ENCODE peak calls at places on chromosomes 1 and 21, in seven cellular contexts. One of them, this sample, is unnamed.

GRCh38 chr1:54312874-54313316 is 93.3 kb downstream of the SSBP3 start:
- DNase-seq in lower lobe of right lung: no peak
- DNase-seq in CD8-positive, alpha-beta T cell: no peak
- DNase-seq in CD4-positive, CD25-positive, alpha-beta regulatory T cell: peak; percentile 19
- DNase-seq in upper lobe of right lung: no peak
- DNase-seq in body of pancreas: no peak
- DNase-seq in lung: peak; percentile 47
- DNase-seq in this sample: no peak

GRCh38 chr1:100708476-100709062 is 11.0 kb upstream of the VCAM1 start:
- DNase-seq in CD4-positive, CD25-positive, alpha-beta regulatory T cell: no peak
- DNase-seq in body of pancreas: no peak
- DNase-seq in CD8-positive, alpha-beta T cell: no peak
- DNase-seq in lung: no peak
- DNase-seq in lower lobe of right lung: no peak
- DNase-seq in upper lobe of right lung: no peak
- DNase-seq in this sample: no peak

GRCh38 chr1:207789792-207790787 is 38.2 kb downstream of the CD46 start:
- DNase-seq in upper lobe of right lung: no peak
- DNase-seq in CD4-positive, CD25-positive, alpha-beta regulatory T cell: no peak
- DNase-seq in body of pancreas: no peak
- DNase-seq in CD8-positive, alpha-beta T cell: no peak
- DNase-seq in lung: no peak
- DNase-seq in lower lobe of right lung: no peak
- DNase-seq in this sample: no peak

GRCh38 chr21:38507374-38507942 is 9.2 kb upstream of the ERG start:
- DNase-seq in CD4-positive, CD25-positive, alpha-beta regulatory T cell: no peak
- DNase-seq in lower lobe of right lung: no peak
- DNase-seq in CD8-positive, alpha-beta T cell: no peak
- DNase-seq in upper lobe of right lung: no peak
- DNase-seq in body of pancreas: no peak
- DNase-seq in lung: no peak
- DNase-seq in this sample: no peak

GRCh38 chr21:29920938-29921337 is 18.9 kb downstream of the GRIK1 start:
- DNase-seq in CD8-positive, alpha-beta T cell: no peak
- DNase-seq in CD4-positive, CD25-positive, alpha-beta regulatory T cell: no peak
- DNase-seq in lung: no peak
- DNase-seq in upper lobe of right lung: no peak
- DNase-seq in body of pancreas: no peak
- DNase-seq in lower lobe of right lung: no peak
- DNase-seq in this sample: no peak

GRCh38 chr1:220808501-220809186 is 21.9 kb downstream of the MTARC1 start:
- DNase-seq in CD8-positive, alpha-beta T cell: no peak
- DNase-seq in upper lobe of right lung: no peak
- DNase-seq in body of pancreas: no peak
- DNase-seq in CD4-positive, CD25-positive, alpha-beta regulatory T cell: no peak
- DNase-seq in lower lobe of right lung: no peak
- DNase-seq in lung: no peak
- DNase-seq in this sample: no peak

GRCh38 chr21:38913120-38913975 is 107.6 kb downstream of the ETS2 start:
- DNase-seq in lower lobe of right lung: peak; percentile 89
- DNase-seq in CD8-positive, alpha-beta T cell: no peak
- DNase-seq in body of pancreas: peak; percentile 86
- DNase-seq in lung: peak; percentile 84
- DNase-seq in CD4-positive, CD25-positive, alpha-beta regulatory T cell: peak; percentile 9
- DNase-seq in upper lobe of right lung: peak; percentile 94
- DNase-seq in this sample: no peak

GRCh38 chr1:41558761-41559171 is 74.3 kb upstream of the EDN2 start:
- DNase-seq in lower lobe of right lung: no peak
- DNase-seq in CD4-positive, CD25-positive, alpha-beta regulatory T cell: no peak
- DNase-seq in body of pancreas: no peak
- DNase-seq in CD8-positive, alpha-beta T cell: no peak
- DNase-seq in lung: no peak
- DNase-seq in upper lobe of right lung: no peak
- DNase-seq in this sample: no peak

GRCh38 chr1:36609241-36610027 is 126.7 kb upstream of the CSF3R start:
- DNase-seq in lung: peak; percentile 33
- DNase-seq in body of pancreas: peak; percentile 52
- DNase-seq in CD8-positive, alpha-beta T cell: no peak
- DNase-seq in lower lobe of right lung: no peak
- DNase-seq in CD4-positive, CD25-positive, alpha-beta regulatory T cell: peak; percentile 40
- DNase-seq in upper lobe of right lung: peak; percentile 64
- DNase-seq in this sample: peak; percentile 50

GRCh38 chr21:28750565-28750964 is 242.1 kb downstream of the LTN1 start:
- DNase-seq in body of pancreas: no peak
- DNase-seq in lower lobe of right lung: no peak
- DNase-seq in upper lobe of right lung: no peak
- DNase-seq in CD4-positive, CD25-positive, alpha-beta regulatory T cell: no peak
- DNase-seq in lung: no peak
- DNase-seq in CD8-positive, alpha-beta T cell: no peak
- DNase-seq in this sample: no peak
- H3K4me1 ChIP-seq in body of pancreas: no peaks in the 10 kb centered on the region
- H3K4me1 ChIP-seq in lower lobe of right lung: peaks cover 9% of the 10 kb centered on the region
- H3K4me1 ChIP-seq in upper lobe of right lung: peaks cover 5% of the 10 kb centered on the region
- H3K4me1 ChIP-seq in CD4-positive, CD25-positive, alpha-beta regulatory T cell: peaks cover 3% of the 10 kb centered on the region
- H3K4me1 ChIP-seq in lung: peaks cover 1% of the 10 kb centered on the region
- H3K4me1 ChIP-seq in CD8-positive, alpha-beta T cell: no peaks in the 10 kb centered on the region
- H3K4me1 ChIP-seq in this sample: no peaks in the 10 kb centered on the region

DNA sequence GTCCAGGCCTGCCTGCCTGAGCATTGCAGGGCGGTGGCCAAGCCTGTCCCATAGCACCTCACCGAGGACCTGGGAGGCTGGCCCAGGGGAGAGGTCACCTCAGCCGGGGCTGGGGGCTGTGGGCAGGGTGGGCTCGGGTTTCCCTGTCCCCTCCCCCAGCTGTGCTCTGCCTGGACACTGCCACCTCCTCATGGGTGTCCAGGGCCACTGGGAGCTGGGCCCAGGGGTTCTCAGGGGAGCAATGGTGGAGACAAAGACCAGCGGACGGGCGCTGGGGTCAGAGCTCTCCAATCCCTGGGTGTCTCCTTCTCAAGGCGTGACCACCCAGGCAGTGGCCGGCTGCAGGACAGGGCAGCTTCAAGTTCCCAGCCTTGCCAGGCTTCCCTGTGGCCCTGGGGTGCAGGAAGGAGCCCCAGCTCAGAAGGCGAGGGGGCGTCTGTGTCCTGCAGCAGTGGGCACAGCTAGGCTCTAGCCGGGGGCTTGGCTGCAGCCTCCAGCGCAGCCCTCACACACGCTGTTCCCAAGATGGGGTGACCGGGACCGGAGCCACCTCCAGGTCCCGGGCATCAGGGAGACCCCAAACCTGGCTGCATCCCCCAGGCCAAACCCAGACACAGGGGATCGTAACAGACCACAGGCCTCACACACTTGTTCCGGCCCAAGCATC is 29.0 kb downstream of the TP73 start:
- DNase-seq in CD8-positive, alpha-beta T cell: no peak
- DNase-seq in lower lobe of right lung: no peak
- DNase-seq in upper lobe of right lung: no peak
- DNase-seq in body of pancreas: no peak
- DNase-seq in CD4-positive, CD25-positive, alpha-beta regulatory T cell: no peak
- DNase-seq in lung: no peak
- DNase-seq in this sample: no peak
- H3K4me1 ChIP-seq in CD8-positive, alpha-beta T cell: peaks cover 4% of the 10 kb centered on the region
- H3K4me1 ChIP-seq in lower lobe of right lung: peaks cover 5% of the 10 kb centered on the region
- H3K4me1 ChIP-seq in upper lobe of right lung: peaks cover 5% of the 10 kb centered on the region
- H3K4me1 ChIP-seq in body of pancreas: no peaks in the 10 kb centered on the region
- H3K4me1 ChIP-seq in CD4-positive, CD25-positive, alpha-beta regulatory T cell: no peaks in the 10 kb centered on the region
- H3K4me1 ChIP-seq in lung: no peaks in the 10 kb centered on the region
- H3K4me1 ChIP-seq in this sample: peaks cover 4% of the 10 kb centered on the region

GRCh38 chr1:66336641-66336991 is 197.3 kb upstream of the SGIP1 start:
- DNase-seq in body of pancreas: no peak
- DNase-seq in lung: no peak
- DNase-seq in lower lobe of right lung: no peak
- DNase-seq in CD4-positive, CD25-positive, alpha-beta regulatory T cell: no peak
- DNase-seq in CD8-positive, alpha-beta T cell: no peak
- DNase-seq in upper lobe of right lung: no peak
- DNase-seq in this sample: no peak
- H3K4me1 ChIP-seq in body of pancreas: no peaks in the 10 kb centered on the region
- H3K4me1 ChIP-seq in lung: peaks cover 10% of the 10 kb centered on the region
- H3K4me1 ChIP-seq in lower lobe of right lung: peaks cover 66% of the 10 kb centered on the region
- H3K4me1 ChIP-seq in CD4-positive, CD25-positive, alpha-beta regulatory T cell: peaks cover 69% of the 10 kb centered on the region
- H3K4me1 ChIP-seq in CD8-positive, alpha-beta T cell: peaks cover 48% of the 10 kb centered on the region
- H3K4me1 ChIP-seq in upper lobe of right lung: peaks cover 21% of the 10 kb centered on the region
- H3K4me1 ChIP-seq in this sample: peaks cover 8% of the 10 kb centered on the region

GRCh38 chr21:21177353-21177986 is 179.3 kb downstream of the NCAM2 start:
- DNase-seq in upper lobe of right lung: no peak
- DNase-seq in lung: no peak
- DNase-seq in CD8-positive, alpha-beta T cell: no peak
- DNase-seq in CD4-positive, CD25-positive, alpha-beta regulatory T cell: no peak
- DNase-seq in lower lobe of right lung: no peak
- DNase-seq in body of pancreas: no peak
- DNase-seq in this sample: no peak

GRCh38 chr21:21175798-21176334 is 177.7 kb downstream of the NCAM2 start:
- DNase-seq in lung: no peak
- DNase-seq in CD4-positive, CD25-positive, alpha-beta regulatory T cell: no peak
- DNase-seq in body of pancreas: no peak
- DNase-seq in CD8-positive, alpha-beta T cell: no peak
- DNase-seq in lower lobe of right lung: no peak
- DNase-seq in upper lobe of right lung: no peak
- DNase-seq in this sample: no peak

GRCh38 chr21:21179619-21180336 is 181.6 kb downstream of the NCAM2 start:
- DNase-seq in lung: no peak
- DNase-seq in CD4-positive, CD25-positive, alpha-beta regulatory T cell: no peak
- DNase-seq in CD8-positive, alpha-beta T cell: no peak
- DNase-seq in body of pancreas: no peak
- DNase-seq in upper lobe of right lung: no peak
- DNase-seq in lower lobe of right lung: no peak
- DNase-seq in this sample: no peak

DNA sequence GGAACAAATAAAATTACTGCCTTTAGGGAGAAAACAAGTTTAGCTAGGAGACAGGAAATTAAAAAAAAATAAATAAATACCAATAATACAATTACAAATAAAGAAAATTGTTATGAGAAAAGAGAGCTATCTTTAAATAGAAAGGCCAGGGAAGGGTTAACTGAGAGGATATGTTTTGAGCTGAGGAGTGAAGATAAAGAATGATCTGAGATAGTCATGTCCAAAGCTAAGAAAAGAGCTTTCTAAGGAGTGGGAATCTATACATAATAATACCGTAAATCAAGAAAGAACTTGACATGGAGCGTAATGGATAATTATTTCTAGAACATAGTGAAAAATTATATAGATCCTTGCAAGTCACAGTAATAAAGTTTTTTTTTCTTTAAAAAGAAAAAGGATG is 176.5 kb downstream of the NCAM2 start:
- DNase-seq in upper lobe of right lung: no peak
- DNase-seq in CD8-positive, alpha-beta T cell: no peak
- DNase-seq in lower lobe of right lung: no peak
- DNase-seq in CD4-positive, CD25-positive, alpha-beta regulatory T cell: no peak
- DNase-seq in lung: no peak
- DNase-seq in body of pancreas: no peak
- DNase-seq in this sample: no peak
- H3K4me1 ChIP-seq in upper lobe of right lung: no peaks in the 10 kb centered on the region
- H3K4me1 ChIP-seq in CD8-positive, alpha-beta T cell: no peaks in the 10 kb centered on the region
- H3K4me1 ChIP-seq in lower lobe of right lung: no peaks in the 10 kb centered on the region
- H3K4me1 ChIP-seq in CD4-positive, CD25-positive, alpha-beta regulatory T cell: no peaks in the 10 kb centered on the region
- H3K4me1 ChIP-seq in lung: no peaks in the 10 kb centered on the region
- H3K4me1 ChIP-seq in body of pancreas: no peaks in the 10 kb centered on the region
- H3K4me1 ChIP-seq in this sample: no peaks in the 10 kb centered on the region